ENCODE peak calls at places on chromosomes 13 and 19, in six cellular contexts. F is anterior cingulate cortex; M is prostate gland; Y is caudate nucleus; B is iPS DF 6.9; O is CD8-positive, alpha-beta memory T cell. H is an unnamed sample.

GRCh38 chr19:33376423-33376822 is 2.9 kb downstream of the CEBPG start:
- DNase-seq in O (no peak), M (no peak), B (no peak), Y (no peak), F (no peak), H (no peak)

GRCh38 chr19:4742717-4743646 is 19.3 kb upstream of the DPP9 start:
- DNase-seq in B (no peak), F (no peak), M (no peak), O (no peak), Y (no peak), H (no peak)

GRCh38 chr19:13024958-13025653 is 29.8 kb downstream of the NFIX start:
- DNase-seq in M (no peak), F (peak; percentile 45), Y (peak; percentile 47), O (no peak), B (no peak), H (no peak)

GRCh38 chr13:76754414-76754813 is 131.8 kb downstream of the KCTD12 start:
- DNase-seq in F (no peak), M (no peak), Y (no peak), B (no peak), O (no peak), H (no peak)

GRCh38 chr19:35714601-35715354 is 3.0 kb upstream of the KMT2B start:
- DNase-seq in Y (no peak), M (no peak), O (no peak), F (no peak), B (no peak), H (no peak)

GRCh38 chr19:48728882-48729645 is 9.5 kb upstream of the MAMSTR start:
- DNase-seq in Y (no peak), O (no peak), F (no peak), M (no peak), B (no peak), H (no peak)

GRCh38 chr19:32224371-32225244 is 120.8 kb upstream of the ZNF507 start:
- DNase-seq in Y (no peak), F (no peak), M (peak; percentile 23), B (peak; percentile 20), O (peak; percentile 37), H (no peak)

GRCh38 chr19:29623726-29624488 is 17.8 kb downstream of the POP4 start:
- DNase-seq in M (no peak), F (no peak), Y (no peak), B (no peak), O (no peak), H (no peak)

GRCh38 chr13:40189426-40189825 is 477.0 kb downstream of the FOXO1 start:
- DNase-seq in B (no peak), Y (no peak), F (no peak), O (peak; percentile 35), M (no peak), H (no peak)

GRCh38 chr19:37007587-37008220 is 70.5 kb upstream of the ZNF420 start:
- DNase-seq in F (peak; percentile 17), Y (peak; percentile 8), B (no peak), M (peak; percentile 21), O (peak; percentile 31), H (peak; percentile 9)

GRCh38 chr13:40539954-40540706 is 126.3 kb downstream of the FOXO1 start:
- DNase-seq in B (peak; percentile 29), F (no peak), M (peak; percentile 34), O (no peak), Y (no peak), H (no peak)

GRCh38 chr13:31627097-31627496 is 112.2 kb upstream of the RXFP2 start:
- DNase-seq in M (no peak), B (no peak), O (no peak), Y (no peak), F (no peak), H (no peak)

GRCh38 chr13:42364613-42365000 is 92.7 kb downstream of the AKAP11 start:
- DNase-seq in M (no peak), B (no peak), O (no peak), Y (no peak), F (no peak), H (no peak)

GRCh38 chr19:1465191-1466016 is 13.6 kb downstream of the C19orf25 start:
- DNase-seq in B (no peak), M (peak; percentile 41), Y (no peak), F (no peak), O (no peak), H (no peak)

GRCh38 chr19:19043481-19043880 is 10.1 kb downstream of the ARMC6 start:
- DNase-seq in F (no peak), M (no peak), Y (no peak), B (no peak), O (no peak), H (no peak)

GRCh38 chr19:6590458-6591319 is at the start of gene CD70:
- DNase-seq in F (no peak), O (peak; percentile 28), B (no peak), Y (no peak), M (no peak), H (no peak)

H was measured in hippocampal formation.